ENCODE peak calls at places on chromosomes 3 and 15, in ten cellular contexts. R, G, P, J, W, U, N, H, D and L are unnamed samples.

GRCh38 chr3:121660356-121661171 is at the start of gene HCLS1:
- DNase-seq in U (no peak), G (peak), H (peak), J (peak), W (no peak), R (peak), P (no peak), D (no peak), N (peak), L (peak)

GRCh38 chr15:90790057-90790456 is 72.9 kb downstream of the BLM start:
- DNase-seq in P (no peak), D (no peak), W (no peak), N (no peak), H (no peak), G (no peak), R (no peak), U (no peak), J (no peak), L (no peak)

GRCh38 chr15:77531191-77532000 is 101.3 kb downstream of the LINGO1 start:
- DNase-seq in D (peak), H (no peak), N (no peak), J (no peak), U (no peak), W (no peak), P (no peak), G (no peak), R (peak), L (no peak)

GRCh38 chr3:30631237-30631961 is 25.0 kb downstream of the TGFBR2 start:
- DNase-seq in H (no peak), G (no peak), N (no peak), U (no peak), D (no peak), P (no peak), W (no peak), R (no peak), J (no peak), L (peak)

GRCh38 chr3:98875535-98875934 is 26.0 kb downstream of the DCBLD2 start:
- DNase-seq in N (no peak), G (no peak), H (no peak), W (no peak), J (no peak), P (no peak), D (no peak), R (no peak), U (no peak), L (peak)

GRCh38 chr3:78287085-78287484 is 1247.2 kb downstream of the ROBO2 start:
- DNase-seq in U (no peak), H (no peak), G (no peak), P (no peak), W (no peak), J (no peak), R (no peak), D (no peak), N (no peak), L (no peak)

GRCh38 chr15:28942521-28943035 is 56.8 kb downstream of the APBA2 start:
- DNase-seq in J (no peak), P (no peak), G (no peak), N (no peak), R (peak), W (no peak), U (no peak), H (no peak), D (peak), L (no peak)

GRCh38 chr3:108946292-108947290 is 7.1 kb downstream of the GUCA1C start:
- DNase-seq in U (no peak), W (no peak), N (no peak), R (no peak), D (no peak), G (no peak), H (no peak), J (peak), P (no peak), L (no peak)

GRCh38 chr3:183503738-183504137 is 51.8 kb downstream of the KLHL6 start:
- DNase-seq in U (no peak), P (no peak), J (no peak), G (no peak), D (no peak), W (no peak), R (no peak), H (no peak), N (no peak), L (no peak)
- TF ChIP-seq CTCF in U (no peak), P (no peak), J (no peak), G (no peak), D (no peak), W (peak), R (no peak), H (peak), N (no peak), L (no peak)

GRCh38 chr3:42544492-42545283 is 37.1 kb downstream of the SEC22C start:
- DNase-seq in W (no peak), U (no peak), J (no peak), R (peak), G (peak), H (no peak), N (no peak), P (no peak), D (peak), L (no peak)
- TF ChIP-seq CTCF in W (no peak), U (no peak), J (peak), R (peak), G (no peak), H (no peak), N (no peak), P (peak), D (peak), L (peak)

GRCh38 chr3:171185359-171185758 is 158.8 kb upstream of the SLC2A2 start:
- DNase-seq in D (no peak), H (no peak), G (no peak), W (no peak), R (no peak), J (no peak), P (no peak), U (no peak), N (no peak), L (no peak)
- TF ChIP-seq CTCF in D (no peak), H (no peak), G (no peak), W (no peak), R (no peak), J (no peak), P (no peak), U (no peak), N (no peak), L (no peak)

GRCh38 chr3:84958495-84959469 is at the start of gene CADM2:
- DNase-seq in U (peak), P (peak), D (peak), H (peak), W (peak), G (peak), R (peak), N (peak), J (peak), L (peak)
- TF ChIP-seq CTCF in U (peak), P (no peak), D (no peak), H (peak), W (peak), G (no peak), R (no peak), N (no peak), J (peak), L (no peak)

DNA sequence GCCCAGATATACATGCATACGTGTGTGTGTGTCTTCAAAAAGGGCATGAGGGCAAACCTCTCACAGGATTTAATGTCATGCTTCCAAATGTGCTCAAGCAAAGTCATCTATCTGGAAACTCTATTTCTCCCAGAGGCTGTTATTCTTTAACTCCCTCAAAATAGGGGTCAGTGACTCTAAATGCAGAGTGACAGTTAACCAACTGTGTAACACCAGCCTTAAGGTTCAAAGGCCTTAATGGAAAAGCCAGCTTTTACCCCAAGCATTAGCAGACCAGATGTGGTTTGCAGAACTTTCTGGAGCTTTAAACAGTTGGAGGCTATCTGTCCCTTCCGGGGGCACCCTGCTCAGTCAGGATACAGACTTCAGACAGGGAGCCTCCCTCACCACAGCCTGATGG is 70.4 kb upstream of the SLC7A14 start:
- DNase-seq in U (no peak), H (no peak), P (no peak), W (no peak), D (no peak), G (no peak), J (no peak), R (no peak), N (no peak), L (no peak)
- TF ChIP-seq CTCF in U (no peak), H (no peak), P (no peak), W (no peak), D (no peak), G (no peak), J (no peak), R (no peak), N (no peak), L (no peak)

GRCh38 chr15:70476441-70476840 is 286.9 kb downstream of the UACA start:
- DNase-seq in G (no peak), N (no peak), P (no peak), H (no peak), U (no peak), R (no peak), W (no peak), D (no peak), J (no peak), L (no peak)
- TF ChIP-seq CTCF in G (no peak), N (no peak), P (no peak), H (no peak), U (no peak), R (no peak), W (no peak), D (no peak), J (no peak), L (no peak)